ENCODE peak calls at places on chromosomes 11 and 22, in five cellular contexts. One of them, this sample, is unnamed. For H3K9me3, the result is how much of the 10 kb centered on the place peaks cover.

GRCh38 chr11:9025101-9025850 is 21.5 kb upstream of the NRIP3 start:
- DNase-seq in aorta: no peak
- DNase-seq in left ventricle myocardium inferior: no peak
- DNase-seq in adrenal gland: no peak
- DNase-seq in HCT116: no peak
- DNase-seq in this sample: no peak

GRCh38 chr22:41925783-41926460 is 684 bp downstream of the TNFRSF13C start:
- DNase-seq in aorta: peak
- DNase-seq in left ventricle myocardium inferior: peak
- DNase-seq in adrenal gland: peak
- DNase-seq in HCT116: no peak
- DNase-seq in this sample: peak

GRCh38 chr11:76385903-76386302 is 4.8 kb downstream of the GVQW3 start:
- DNase-seq in aorta: no peak
- DNase-seq in left ventricle myocardium inferior: no peak
- DNase-seq in adrenal gland: no peak
- DNase-seq in HCT116: no peak
- DNase-seq in this sample: no peak

GRCh38 chr22:39814899-39815298 is 78.7 kb downstream of the ENTHD1 start:
- DNase-seq in aorta: no peak
- DNase-seq in left ventricle myocardium inferior: no peak
- DNase-seq in adrenal gland: no peak
- DNase-seq in HCT116: no peak
- DNase-seq in this sample: no peak

GRCh38 chr11:34653851-34654490 is 33.1 kb downstream of the EHF start:
- DNase-seq in aorta: no peak
- DNase-seq in left ventricle myocardium inferior: no peak
- DNase-seq in adrenal gland: peak
- DNase-seq in HCT116: peak
- DNase-seq in this sample: peak

GRCh38 chr11:14656536-14657457 is 13.2 kb downstream of the PDE3B start:
- DNase-seq in aorta: no peak
- DNase-seq in left ventricle myocardium inferior: no peak
- DNase-seq in adrenal gland: no peak
- DNase-seq in HCT116: no peak
- DNase-seq in this sample: no peak

GRCh38 chr11:20093775-20094174 is 66.5 kb downstream of the DBX1 start:
- DNase-seq in aorta: no peak
- DNase-seq in left ventricle myocardium inferior: no peak
- DNase-seq in adrenal gland: no peak
- DNase-seq in HCT116: no peak
- DNase-seq in this sample: no peak

GRCh38 chr11:119421941-119422504 is 949 bp downstream of the THY1 start:
- DNase-seq in aorta: no peak
- DNase-seq in left ventricle myocardium inferior: no peak
- DNase-seq in adrenal gland: no peak
- DNase-seq in HCT116: no peak
- DNase-seq in this sample: no peak

GRCh38 chr11:2269601-2270321 is 627 bp downstream of the ASCL2 start:
- DNase-seq in aorta: peak
- DNase-seq in left ventricle myocardium inferior: no peak
- DNase-seq in adrenal gland: no peak
- DNase-seq in HCT116: no peak
- DNase-seq in this sample: peak

GRCh38 chr11:128095459-128096096 is 491.8 kb downstream of the ETS1 start:
- DNase-seq in aorta: no peak
- DNase-seq in left ventricle myocardium inferior: no peak
- DNase-seq in adrenal gland: no peak
- DNase-seq in HCT116: peak
- DNase-seq in this sample: no peak

GRCh38 chr11:102382384-102382783 is 35.4 kb downstream of the BIRC2 start:
- DNase-seq in aorta: no peak
- DNase-seq in left ventricle myocardium inferior: no peak
- DNase-seq in adrenal gland: no peak
- DNase-seq in HCT116: no peak
- DNase-seq in this sample: no peak

GRCh38 chr11:95831198-95831883 is 41.0 kb downstream of the CEP57 start:
- DNase-seq in aorta: no peak
- DNase-seq in left ventricle myocardium inferior: no peak
- DNase-seq in adrenal gland: no peak
- DNase-seq in HCT116: no peak
- DNase-seq in this sample: no peak

GRCh38 chr11:66085071-66085470 is 15.0 kb downstream of the PACS1 start:
- DNase-seq in aorta: no peak
- DNase-seq in left ventricle myocardium inferior: no peak
- DNase-seq in adrenal gland: no peak
- DNase-seq in HCT116: no peak
- DNase-seq in this sample: no peak

GRCh38 chr22:25783856-25784255 is 41.9 kb downstream of the MYO18B start:
- DNase-seq in aorta: no peak
- DNase-seq in left ventricle myocardium inferior: no peak
- DNase-seq in adrenal gland: no peak
- DNase-seq in HCT116: no peak
- DNase-seq in this sample: no peak

GRCh38 chr11:132126973-132127900 is 756.8 kb downstream of the NTM start:
- DNase-seq in aorta: no peak
- DNase-seq in left ventricle myocardium inferior: peak
- DNase-seq in adrenal gland: peak
- DNase-seq in HCT116: no peak
- DNase-seq in this sample: no peak

GRCh38 chr22:22322792-22323191 is 78.2 kb downstream of the VPREB1 start:
- DNase-seq in aorta: no peak
- DNase-seq in left ventricle myocardium inferior: no peak
- DNase-seq in adrenal gland: no peak
- DNase-seq in HCT116: no peak
- DNase-seq in this sample: no peak

GRCh38 chr11:116614306-116615210 is 158.2 kb downstream of the BUD13 start:
- DNase-seq in aorta: no peak
- DNase-seq in left ventricle myocardium inferior: no peak
- DNase-seq in adrenal gland: no peak
- DNase-seq in HCT116: no peak
- DNase-seq in this sample: no peak

GRCh38 chr11:119533931-119534694 is 111.1 kb upstream of the THY1 start:
- DNase-seq in aorta: peak
- DNase-seq in left ventricle myocardium inferior: peak
- DNase-seq in adrenal gland: peak
- DNase-seq in HCT116: peak
- DNase-seq in this sample: peak

GRCh38 chr11:8818421-8818820 is 92.6 kb upstream of the AKIP1 start:
- DNase-seq in aorta: no peak
- DNase-seq in left ventricle myocardium inferior: no peak
- DNase-seq in adrenal gland: no peak
- DNase-seq in HCT116: no peak
- DNase-seq in this sample: no peak

GRCh38 chr22:36938028-36938425 is 24.6 kb downstream of the CSF2RB start:
- DNase-seq in aorta: no peak
- DNase-seq in left ventricle myocardium inferior: no peak
- DNase-seq in adrenal gland: no peak
- DNase-seq in HCT116: no peak
- DNase-seq in this sample: peak

GRCh38 chr11:35484435-35484834 is 41.0 kb downstream of the PAMR1 start:
- DNase-seq in aorta: no peak
- DNase-seq in left ventricle myocardium inferior: no peak
- DNase-seq in adrenal gland: no peak
- DNase-seq in HCT116: no peak
- DNase-seq in this sample: no peak

GRCh38 chr22:25111579-25112517 is 87.8 kb upstream of the CRYBB3 start:
- DNase-seq in aorta: peak
- DNase-seq in left ventricle myocardium inferior: no peak
- DNase-seq in adrenal gland: peak
- DNase-seq in HCT116: no peak
- DNase-seq in this sample: peak

GRCh38 chr22:38033522-38034277 is 23.5 kb upstream of the PICK1 start:
- DNase-seq in aorta: no peak
- DNase-seq in left ventricle myocardium inferior: no peak
- DNase-seq in adrenal gland: no peak
- DNase-seq in HCT116: no peak
- DNase-seq in this sample: no peak

GRCh38 chr11:79155237-79155636 is 285.6 kb downstream of the TENM4 start:
- DNase-seq in aorta: no peak
- DNase-seq in left ventricle myocardium inferior: no peak
- DNase-seq in adrenal gland: no peak
- DNase-seq in HCT116: no peak
- DNase-seq in this sample: no peak

GRCh38 chr11:67563354-67564114 is 20.1 kb upstream of the GSTP1 start:
- DNase-seq in aorta: peak
- DNase-seq in left ventricle myocardium inferior: peak
- DNase-seq in adrenal gland: peak
- DNase-seq in HCT116: peak
- DNase-seq in this sample: no peak

GRCh38 chr11:10494636-10495463 is 39.8 kb downstream of the AMPD3 start:
- DNase-seq in aorta: no peak
- DNase-seq in left ventricle myocardium inferior: no peak
- DNase-seq in adrenal gland: no peak
- DNase-seq in HCT116: no peak
- DNase-seq in this sample: no peak

GRCh38 chr11:10493041-10493663 is 38.1 kb downstream of the AMPD3 start:
- DNase-seq in aorta: no peak
- DNase-seq in left ventricle myocardium inferior: no peak
- DNase-seq in adrenal gland: no peak
- DNase-seq in HCT116: no peak
- DNase-seq in this sample: no peak

GRCh38 chr11:10496296-10496936 is 41.4 kb downstream of the AMPD3 start:
- DNase-seq in aorta: no peak
- DNase-seq in left ventricle myocardium inferior: no peak
- DNase-seq in adrenal gland: no peak
- DNase-seq in HCT116: no peak
- DNase-seq in this sample: no peak

GRCh38 chr11:10497371-10498021 is 42.4 kb downstream of the AMPD3 start:
- DNase-seq in aorta: no peak
- DNase-seq in left ventricle myocardium inferior: no peak
- DNase-seq in adrenal gland: no peak
- DNase-seq in HCT116: no peak
- DNase-seq in this sample: no peak

DNA sequence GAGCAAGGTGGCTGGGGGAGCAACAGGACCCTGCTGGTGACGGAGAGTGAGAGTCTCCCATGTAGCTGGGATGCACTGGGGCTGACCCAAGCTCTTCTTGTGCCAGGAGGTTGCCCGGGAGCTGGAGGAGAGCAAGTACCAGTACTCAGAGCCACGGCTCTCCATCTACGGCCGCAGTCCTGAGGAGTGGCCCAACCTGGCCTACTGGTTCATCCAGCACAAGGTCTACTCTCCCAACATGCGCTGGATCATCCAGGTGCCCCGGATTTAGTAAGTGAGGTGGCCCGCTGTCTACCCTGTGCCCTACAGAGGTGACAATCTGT is 40.4 kb downstream of the AMPD3 start:
- DNase-seq in aorta: no peak
- DNase-seq in left ventricle myocardium inferior: no peak
- DNase-seq in adrenal gland: no peak
- DNase-seq in HCT116: no peak
- DNase-seq in this sample: no peak
- H3K9me3 ChIP-seq in aorta: under half
- H3K9me3 ChIP-seq in left ventricle myocardium inferior: under half
- H3K9me3 ChIP-seq in adrenal gland: under half
- H3K9me3 ChIP-seq in HCT116: under half
- H3K9me3 ChIP-seq in this sample: under half

DNA sequence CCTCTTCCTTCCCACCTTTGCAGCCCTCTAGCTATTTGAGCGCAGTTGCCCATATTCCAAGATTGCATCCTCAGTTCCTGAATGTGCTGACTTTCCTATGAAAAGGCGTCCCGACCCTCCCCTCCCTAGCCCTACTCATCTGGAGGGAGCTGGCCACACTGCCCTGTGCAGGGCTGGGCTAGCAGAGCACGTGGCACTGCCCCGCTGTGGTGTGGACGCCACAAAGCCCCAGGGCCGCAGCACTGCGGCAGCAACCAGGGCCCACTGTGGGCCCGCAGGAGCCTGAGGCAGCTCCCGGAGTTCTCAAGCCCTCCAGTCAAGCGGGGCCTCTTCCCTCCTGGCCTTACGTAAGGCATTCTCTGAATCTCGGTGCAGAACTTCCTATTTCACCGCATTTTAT is 27.6 kb downstream of the B3GAT1 start:
- DNase-seq in aorta: no peak
- DNase-seq in left ventricle myocardium inferior: no peak
- DNase-seq in adrenal gland: no peak
- DNase-seq in HCT116: no peak
- DNase-seq in this sample: no peak
- H3K9me3 ChIP-seq in aorta: under half
- H3K9me3 ChIP-seq in left ventricle myocardium inferior: under half
- H3K9me3 ChIP-seq in adrenal gland: under half
- H3K9me3 ChIP-seq in HCT116: under half
- H3K9me3 ChIP-seq in this sample: under half

DNA sequence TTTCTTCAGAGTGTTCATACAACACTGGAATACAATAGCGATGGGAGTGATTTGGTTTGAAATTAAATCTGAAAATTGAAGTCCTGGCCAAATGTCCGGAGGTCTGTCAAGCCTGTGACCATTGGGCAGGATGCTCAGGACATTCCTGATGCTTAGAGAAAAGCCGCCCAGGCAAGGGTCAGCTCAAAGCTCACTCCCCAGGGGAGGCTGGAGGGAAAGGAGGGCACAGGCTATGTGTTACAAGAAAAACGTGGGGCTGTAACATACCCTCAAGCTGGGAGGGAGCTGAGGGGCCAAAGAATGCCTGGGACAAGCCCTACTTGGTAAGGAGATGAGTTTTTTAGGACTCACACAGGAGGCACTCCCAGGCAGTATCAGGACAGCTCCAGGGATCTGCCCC is 500.3 kb downstream of the BRD1 start:
- DNase-seq in aorta: peak
- DNase-seq in left ventricle myocardium inferior: no peak
- DNase-seq in adrenal gland: no peak
- DNase-seq in HCT116: no peak
- DNase-seq in this sample: no peak
- H3K9me3 ChIP-seq in aorta: under half
- H3K9me3 ChIP-seq in left ventricle myocardium inferior: under half
- H3K9me3 ChIP-seq in adrenal gland: under half
- H3K9me3 ChIP-seq in HCT116: under half
- H3K9me3 ChIP-seq in this sample: under half

DNA sequence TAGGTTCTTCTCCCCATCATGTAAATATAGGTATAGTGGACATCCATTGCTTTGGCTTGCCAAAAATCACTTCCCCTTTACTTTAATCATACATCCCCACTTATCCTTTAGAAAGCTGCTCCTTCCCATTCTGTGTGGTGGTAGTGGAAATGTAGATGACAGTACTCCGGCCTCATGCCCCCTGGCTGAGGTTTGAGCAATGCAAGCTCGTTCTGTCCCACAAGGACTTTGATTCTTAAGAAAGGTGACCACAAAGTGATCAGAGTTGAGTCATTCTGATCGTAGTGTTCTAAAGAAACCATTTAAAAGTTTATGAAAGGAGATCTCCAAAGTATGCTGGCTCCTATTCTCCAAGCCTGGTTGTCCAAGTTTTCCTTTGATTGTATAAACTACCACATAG is 10.9 kb downstream of the TUG1 start:
- DNase-seq in aorta: no peak
- DNase-seq in left ventricle myocardium inferior: no peak
- DNase-seq in adrenal gland: no peak
- DNase-seq in HCT116: no peak
- DNase-seq in this sample: no peak
- H3K9me3 ChIP-seq in aorta: under half
- H3K9me3 ChIP-seq in left ventricle myocardium inferior: half or more
- H3K9me3 ChIP-seq in adrenal gland: under half
- H3K9me3 ChIP-seq in HCT116: under half
- H3K9me3 ChIP-seq in this sample: under half

GRCh38 chr22:48261706-48262105 is 1499.3 kb downstream of the TBC1D22A start:
- DNase-seq in aorta: no peak
- DNase-seq in left ventricle myocardium inferior: no peak
- DNase-seq in adrenal gland: no peak
- DNase-seq in HCT116: no peak
- DNase-seq in this sample: no peak
- H3K9me3 ChIP-seq in aorta: under half
- H3K9me3 ChIP-seq in left ventricle myocardium inferior: under half
- H3K9me3 ChIP-seq in adrenal gland: under half
- H3K9me3 ChIP-seq in HCT116: under half
- H3K9me3 ChIP-seq in this sample: under half

This sample was measured in Peyer's patch.